ENCODE peak calls at places on chromosomes 4 and X, in seven cellular contexts. A, C, T, S, B, K and O are unnamed samples.

GRCh38 chr4:100008048-100008447 is 58.0 kb upstream of the H2AZ1 start:
- DNase-seq in S (no peak), A (no peak), T (peak), K (peak), C (no peak), B (peak), O (no peak)

GRCh38 chr4:47741200-47741599 is 96.7 kb downstream of the CORIN start:
- DNase-seq in S (no peak), A (no peak), T (peak), B (peak), C (no peak), K (peak), O (no peak)

GRCh38 chr4:185839770-185840169 is 27.8 kb upstream of the SORBS2 start:
- DNase-seq in C (no peak), S (no peak), T (no peak), A (no peak), K (peak), B (no peak), O (no peak)

GRCh38 chr4:83947811-83948210 is 411.9 kb downstream of the GPAT3 start:
- DNase-seq in B (no peak), T (no peak), A (no peak), S (no peak), K (peak), C (no peak), O (no peak)

GRCh38 chr4:140395668-140396067 is 22.2 kb downstream of the SCOC start:
- DNase-seq in A (no peak), B (no peak), T (no peak), S (no peak), C (no peak), K (no peak), O (no peak)

GRCh38 chrX:119605398-119605738 is 856 bp downstream of the NKRF start:
- DNase-seq in K (no peak), S (peak), A (no peak), T (no peak), C (peak), B (peak), O (no peak)

GRCh38 chr4:108611360-108611759 is 9.0 kb upstream of the RPL34 start:
- DNase-seq in T (no peak), B (no peak), A (no peak), S (no peak), C (no peak), K (no peak), O (no peak)

GRCh38 chrX:64975989-64976672 is at the start of gene ZC4H2:
- DNase-seq in B (peak), C (peak), K (peak), T (peak), A (peak), S (peak), O (peak)

GRCh38 chrX:17359500-17359899 is 15.5 kb upstream of the NHS start:
- DNase-seq in B (peak), A (no peak), T (no peak), C (no peak), S (no peak), K (no peak), O (no peak)

GRCh38 chr4:140427104-140427918 is at the start of gene CLGN:
- DNase-seq in B (peak), C (peak), T (no peak), S (peak), A (no peak), K (peak), O (peak)

GRCh38 chr4:48899432-48899749 is 7.2 kb downstream of the OCIAD2 start:
- DNase-seq in T (no peak), C (no peak), S (no peak), K (no peak), A (no peak), B (no peak), O (no peak)

GRCh38 chrX:52363247-52363883 is 5.5 kb upstream of the XAGE2 start:
- DNase-seq in K (peak), A (no peak), T (no peak), S (no peak), B (no peak), C (no peak), O (peak)

GRCh38 chr4:16142598-16143295 is 58.9 kb upstream of the PROM1 start:
- DNase-seq in B (no peak), A (peak), K (no peak), T (no peak), C (no peak), S (no peak), O (no peak)

GRCh38 chrX:132407704-132408103 is 81.1 kb downstream of the MBNL3 start:
- DNase-seq in A (no peak), K (no peak), S (no peak), T (no peak), C (no peak), B (no peak), O (no peak)

GRCh38 chr4:139986621-139987510 is 167.1 kb downstream of the MAML3 start:
- DNase-seq in C (no peak), S (no peak), T (no peak), B (no peak), K (peak), A (no peak), O (no peak)

GRCh38 chr4:185383451-185383850 is 12.3 kb downstream of the LRP2BP start:
- DNase-seq in A (no peak), T (no peak), S (no peak), K (no peak), C (no peak), B (peak), O (no peak)

GRCh38 chr4:180751009-180751408 is 1492.2 kb upstream of the TENM3 start:
- DNase-seq in B (no peak), K (peak), S (no peak), T (no peak), C (no peak), A (no peak), O (no peak)

GRCh38 chr4:25928320-25928955 is 14.4 kb downstream of the SMIM20 start:
- DNase-seq in A (no peak), K (no peak), B (no peak), C (no peak), S (no peak), T (no peak), O (no peak)

GRCh38 chr4:74464291-74464690 is 19.4 kb downstream of the AREG start:
- DNase-seq in T (no peak), A (no peak), C (no peak), K (no peak), B (no peak), S (no peak), O (no peak)

GRCh38 chr4:101346312-101346561 is 1.1 kb downstream of the PPP3CA start:
- DNase-seq in T (no peak), C (no peak), A (no peak), S (no peak), B (no peak), K (no peak), O (no peak)

GRCh38 chr4:1323280-1323634 is 23.8 kb upstream of the UVSSA start:
- DNase-seq in A (no peak), K (no peak), B (no peak), S (no peak), T (no peak), C (no peak), O (no peak)

GRCh38 chrX:118497180-118497814 is 1.7 kb downstream of the DOCK11 start:
- DNase-seq in K (no peak), C (no peak), S (no peak), A (no peak), B (no peak), T (no peak), O (no peak)

GRCh38 chrX:1468250-1468772 is 15.6 kb upstream of the ASMTL start:
- DNase-seq in K (no peak), C (peak), S (no peak), A (peak), B (peak), T (peak), O (no peak)

GRCh38 chr4:85489273-85489672 is 14.3 kb downstream of the ARHGAP24 start:
- DNase-seq in K (peak), A (no peak), S (no peak), T (peak), C (no peak), B (no peak), O (no peak)

GRCh38 chr4:174425669-174426068 is 96.6 kb downstream of the HPGD start:
- DNase-seq in T (no peak), K (no peak), A (no peak), S (no peak), C (no peak), B (no peak), O (no peak)

GRCh38 chr4:120857312-120857711 is 65.2 kb downstream of the PRDM5 start:
- DNase-seq in C (no peak), S (no peak), B (no peak), A (no peak), T (peak), K (peak), O (no peak)

GRCh38 chrX:124208675-124209074 is 123.8 kb upstream of the TEX13D start:
- DNase-seq in S (no peak), C (no peak), B (no peak), K (no peak), T (no peak), A (no peak), O (no peak)

GRCh38 chr4:73894021-73894420 is 24.8 kb downstream of the CXCL1 start:
- DNase-seq in A (no peak), K (peak), T (no peak), B (no peak), C (no peak), S (no peak), O (no peak)

GRCh38 chr4:53693909-53694308 is 102.6 kb upstream of the LNX1 start:
- DNase-seq in C (no peak), T (no peak), A (no peak), K (no peak), B (no peak), S (no peak), O (no peak)

GRCh38 chrX:148556498-148556897 is 56.1 kb downstream of the AFF2 start:
- DNase-seq in K (no peak), A (no peak), T (no peak), S (no peak), C (no peak), B (no peak), O (no peak)

GRCh38 chrX:148555101-148555500 is 54.7 kb downstream of the AFF2 start:
- DNase-seq in A (no peak), C (no peak), T (no peak), S (no peak), K (no peak), B (no peak), O (no peak)

DNA sequence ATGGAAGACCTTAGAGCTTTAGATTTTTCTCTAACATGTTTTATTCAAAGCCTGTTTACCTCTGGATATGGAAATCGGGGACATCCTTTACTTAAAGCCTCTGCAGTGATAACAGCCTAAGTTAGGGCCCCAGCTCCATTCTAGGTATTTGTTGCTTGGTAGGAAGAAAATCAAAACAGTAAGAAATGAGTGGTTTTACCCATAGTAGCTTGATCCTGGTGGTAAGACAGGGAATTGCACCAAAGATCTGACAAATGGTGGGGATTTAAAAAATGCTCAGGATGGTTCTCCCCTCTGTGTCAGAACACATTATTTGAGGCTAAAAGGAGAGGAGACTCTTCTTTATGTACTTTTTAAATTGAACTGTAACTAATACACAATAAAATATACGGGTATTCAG is 52.4 kb downstream of the AFF2 start:
- DNase-seq in T (no peak), B (no peak), S (no peak), C (no peak), A (no peak), K (no peak), O (no peak)
- TF ChIP-seq CTCF in T (peak), B (peak), S (peak), C (no peak), A (no peak), K (peak), O (peak)

GRCh38 chrX:71283409-71284143 is at the start of gene NONO:
- DNase-seq in B (peak), K (peak), S (peak), C (peak), A (peak), T (peak), O (peak)
- TF ChIP-seq CTCF in B (peak), K (peak), S (peak), C (no peak), A (no peak), T (no peak), O (no peak)

DNA sequence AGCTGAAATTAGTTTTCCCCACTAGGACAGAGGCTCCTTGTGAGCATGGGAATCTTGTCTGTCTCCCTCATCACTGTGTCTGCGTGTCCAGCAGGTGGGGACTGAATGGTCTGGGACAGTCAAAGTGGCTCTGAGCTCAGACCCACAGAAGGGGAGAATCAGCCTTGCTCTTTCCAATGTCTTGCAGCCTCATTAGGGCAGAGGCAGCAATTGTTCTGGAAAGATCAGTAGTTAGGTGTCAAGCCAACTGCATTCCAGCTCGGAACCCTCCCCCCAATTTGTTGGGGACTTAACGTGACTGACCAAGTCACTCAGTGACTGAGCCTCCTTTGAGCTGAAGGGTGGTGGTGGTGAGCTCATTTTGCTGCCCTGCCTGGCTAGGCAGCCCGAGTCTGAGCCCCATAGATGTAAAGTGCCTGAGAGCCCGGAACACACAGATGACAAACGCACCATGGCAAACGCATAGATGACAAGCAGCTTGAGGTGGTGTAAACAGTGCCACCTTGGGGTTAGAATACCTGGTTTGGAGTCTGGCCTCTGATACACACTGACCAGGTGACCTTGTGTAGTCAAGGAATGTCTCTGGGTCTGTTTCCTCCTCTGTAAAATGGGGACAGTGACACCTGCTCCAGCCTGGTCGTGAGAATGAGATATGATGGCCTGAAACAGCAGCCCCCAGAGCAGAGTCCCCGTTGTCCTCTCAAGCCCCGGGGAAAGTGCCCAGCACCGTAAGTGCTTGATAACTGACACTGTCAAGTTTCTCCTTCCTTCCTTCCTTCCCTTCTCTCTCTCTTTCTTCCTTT is 2.7 kb upstream of the SORCS2 start:
- DNase-seq in A (peak), T (no peak), K (no peak), C (no peak), B (no peak), S (no peak), O (no peak)
- TF ChIP-seq CTCF in A (no peak), T (no peak), K (no peak), C (no peak), B (peak), S (no peak), O (no peak)

GRCh38 chrX:20063716-20064351 is 52.9 kb downstream of the MAP7D2 start:
- DNase-seq in C (peak), B (peak), T (no peak), K (peak), A (peak), S (no peak), O (no peak)
- TF ChIP-seq CTCF in C (peak), B (peak), T (peak), K (no peak), A (no peak), S (peak), O (peak)

GRCh38 chr4:102623622-102624021 is 122.5 kb downstream of the NFKB1 start:
- DNase-seq in T (peak), B (no peak), S (peak), C (peak), A (peak), K (peak), O (no peak)
- TF ChIP-seq CTCF in T (peak), B (peak), S (peak), C (no peak), A (no peak), K (peak), O (no peak)

DNA sequence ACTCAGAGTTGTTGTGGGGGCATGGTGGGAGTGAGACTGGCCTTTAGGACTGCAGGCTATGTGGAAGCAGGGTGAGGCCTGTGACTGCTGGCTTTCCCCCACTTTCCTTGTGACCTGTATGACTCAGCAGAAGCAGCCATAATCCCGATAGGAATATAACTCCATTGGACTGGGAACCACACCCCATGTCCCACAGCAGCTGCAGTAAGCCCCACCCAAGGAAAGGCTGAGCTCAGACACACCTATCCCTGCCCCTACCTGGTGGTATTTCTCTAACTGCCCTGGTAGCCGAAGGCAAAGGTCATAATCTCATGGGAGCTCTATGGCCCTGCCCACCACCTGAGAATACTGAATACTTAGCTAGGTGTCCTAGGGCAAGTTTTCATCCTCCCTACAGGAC is 169.3 kb downstream of the GC start:
- DNase-seq in C (no peak), S (no peak), A (no peak), K (no peak), B (no peak), T (no peak), O (no peak)
- TF ChIP-seq CTCF in C (no peak), S (no peak), A (no peak), K (no peak), B (no peak), T (no peak), O (no peak)

DNA sequence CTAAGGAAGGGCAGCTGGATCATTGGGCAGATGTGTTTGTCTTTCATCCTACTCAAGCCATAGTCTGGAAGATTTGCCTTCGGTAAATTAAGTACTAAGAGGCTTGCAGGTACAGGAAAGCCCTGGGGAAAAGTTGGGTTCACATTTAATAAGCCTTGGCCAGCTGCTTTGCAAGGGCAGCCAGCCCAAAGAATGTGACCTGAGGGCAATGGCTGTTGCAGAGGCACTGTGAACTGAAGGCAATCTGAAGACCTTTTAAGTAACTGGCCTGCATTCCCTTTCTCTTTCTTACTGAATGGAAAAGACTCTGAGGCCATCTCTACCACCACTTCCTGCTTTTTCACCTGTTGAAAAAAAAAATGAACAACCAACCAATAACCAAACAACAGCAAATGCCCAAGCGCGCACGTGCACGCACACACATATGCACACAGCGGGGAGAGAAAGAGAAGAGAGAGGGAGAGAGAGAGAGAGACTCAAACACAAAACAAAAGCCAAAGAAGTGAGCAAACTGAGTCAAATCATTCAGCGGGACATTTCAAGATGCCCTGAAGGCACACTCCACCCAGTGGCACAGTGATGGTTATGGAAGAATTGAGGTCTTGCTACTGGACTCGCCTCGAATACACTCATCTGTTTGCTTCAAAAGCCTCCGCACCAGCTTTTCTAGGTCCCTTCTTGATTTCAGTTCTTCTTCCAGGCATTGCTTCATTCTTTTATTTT is 19.6 kb downstream of the CD40LG start:
- DNase-seq in B (no peak), C (no peak), S (no peak), A (no peak), K (no peak), T (no peak), O (no peak)
- TF ChIP-seq CTCF in B (no peak), C (no peak), S (no peak), A (no peak), K (no peak), T (no peak), O (no peak)